ENCODE peak calls at places on chromosomes 16 and 17, in four cellular contexts. One of them, this sample, is unnamed.

GRCh38 chr17:37518816-37519215 is 29.1 kb downstream of the DUSP14 start:
- DNase-seq in COLO829: no peak
- DNase-seq in AG08395: peak
- DNase-seq in left ventricle myocardium superior: no peak
- DNase-seq in this sample: peak

GRCh38 chr17:81416612-81417011 is 21.4 kb downstream of the BAHCC1 start:
- DNase-seq in COLO829: no peak
- DNase-seq in AG08395: no peak
- DNase-seq in left ventricle myocardium superior: no peak
- DNase-seq in this sample: no peak

GRCh38 chr16:85655216-85656129 is 33.3 kb downstream of the GINS2 start:
- DNase-seq in COLO829: no peak
- DNase-seq in AG08395: no peak
- DNase-seq in left ventricle myocardium superior: peak
- DNase-seq in this sample: no peak

GRCh38 chr16:77759821-77760220 is 28.5 kb upstream of the VAT1L start:
- DNase-seq in COLO829: no peak
- DNase-seq in AG08395: peak
- DNase-seq in left ventricle myocardium superior: no peak
- DNase-seq in this sample: no peak

GRCh38 chr17:79626156-79626890 is 15.5 kb upstream of the RBFOX3 start:
- DNase-seq in COLO829: no peak
- DNase-seq in AG08395: no peak
- DNase-seq in left ventricle myocardium superior: no peak
- DNase-seq in this sample: no peak

GRCh38 chr17:74355065-74355464 is 6.6 kb downstream of the BTBD17 start:
- DNase-seq in COLO829: no peak
- DNase-seq in AG08395: no peak
- DNase-seq in left ventricle myocardium superior: no peak
- DNase-seq in this sample: no peak

GRCh38 chr16:57693539-57693938 is 1.1 kb upstream of the DRC7 start:
- DNase-seq in COLO829: no peak
- DNase-seq in AG08395: no peak
- DNase-seq in left ventricle myocardium superior: no peak
- DNase-seq in this sample: no peak

GRCh38 chr17:80888276-80889160 is 103.1 kb upstream of the CHMP6 start:
- DNase-seq in COLO829: no peak
- DNase-seq in AG08395: no peak
- DNase-seq in left ventricle myocardium superior: peak
- DNase-seq in this sample: no peak

GRCh38 chr17:20206068-20206467 is 196.9 kb downstream of the SPECC1 start:
- DNase-seq in COLO829: no peak
- DNase-seq in AG08395: no peak
- DNase-seq in left ventricle myocardium superior: no peak
- DNase-seq in this sample: peak

GRCh38 chr16:27324851-27325301 is 11.1 kb downstream of the IL4R start:
- DNase-seq in COLO829: no peak
- DNase-seq in AG08395: no peak
- DNase-seq in left ventricle myocardium superior: no peak
- DNase-seq in this sample: no peak

GRCh38 chr16:59148756-59149155 is 414.6 kb upstream of the GOT2 start:
- DNase-seq in COLO829: no peak
- DNase-seq in AG08395: peak
- DNase-seq in left ventricle myocardium superior: no peak
- DNase-seq in this sample: no peak

GRCh38 chr17:70810609-70811008 is 641.3 kb downstream of the KCNJ2 start:
- DNase-seq in COLO829: no peak
- DNase-seq in AG08395: peak
- DNase-seq in left ventricle myocardium superior: no peak
- DNase-seq in this sample: peak

GRCh38 chr16:719815-720506 is 985 bp upstream of the ANTKMT start:
- DNase-seq in COLO829: peak
- DNase-seq in AG08395: no peak
- DNase-seq in left ventricle myocardium superior: no peak
- DNase-seq in this sample: no peak

GRCh38 chr16:626787-627457 is 3.9 kb upstream of the WFIKKN1 start:
- DNase-seq in COLO829: peak
- DNase-seq in AG08395: peak
- DNase-seq in left ventricle myocardium superior: no peak
- DNase-seq in this sample: peak

GRCh38 chr16:2469399-2470233 is 1.5 kb upstream of the NTN3 start:
- DNase-seq in COLO829: no peak
- DNase-seq in AG08395: no peak
- DNase-seq in left ventricle myocardium superior: no peak
- DNase-seq in this sample: no peak

GRCh38 chr17:49469831-49470568 is 25.1 kb upstream of the NGFR start:
- DNase-seq in COLO829: no peak
- DNase-seq in AG08395: peak
- DNase-seq in left ventricle myocardium superior: peak
- DNase-seq in this sample: no peak

GRCh38 chr17:35191001-35191695 is 3.0 kb downstream of the SLC35G3 start:
- DNase-seq in COLO829: no peak
- DNase-seq in AG08395: no peak
- DNase-seq in left ventricle myocardium superior: no peak
- DNase-seq in this sample: no peak

GRCh38 chr17:27218041-27218440 is 75.9 kb upstream of the WSB1 start:
- DNase-seq in COLO829: no peak
- DNase-seq in AG08395: no peak
- DNase-seq in left ventricle myocardium superior: no peak
- DNase-seq in this sample: no peak

GRCh38 chr17:42179911-42180410 is 981 bp downstream of the KCNH4 start:
- DNase-seq in COLO829: peak
- DNase-seq in AG08395: peak
- DNase-seq in left ventricle myocardium superior: peak
- DNase-seq in this sample: no peak

GRCh38 chr16:8874388-8874787 is 5.6 kb upstream of the CARHSP1 start:
- DNase-seq in COLO829: no peak
- DNase-seq in AG08395: no peak
- DNase-seq in left ventricle myocardium superior: no peak
- DNase-seq in this sample: no peak

GRCh38 chr17:35944151-35944550 is 638 bp upstream of the LYZL6 start:
- DNase-seq in COLO829: no peak
- DNase-seq in AG08395: no peak
- DNase-seq in left ventricle myocardium superior: no peak
- DNase-seq in this sample: no peak

GRCh38 chr17:43572368-43572980 is 26.3 kb upstream of the ETV4 start:
- DNase-seq in COLO829: no peak
- DNase-seq in AG08395: no peak
- DNase-seq in left ventricle myocardium superior: no peak
- DNase-seq in this sample: no peak

GRCh38 chr17:61520897-61521296 is 68.7 kb downstream of the TBX4 start:
- DNase-seq in COLO829: no peak
- DNase-seq in AG08395: no peak
- DNase-seq in left ventricle myocardium superior: no peak
- DNase-seq in this sample: no peak

GRCh38 chr17:29572691-29573557 is 4.4 kb downstream of the TP53I13 start:
- DNase-seq in COLO829: peak
- DNase-seq in AG08395: peak
- DNase-seq in left ventricle myocardium superior: peak
- DNase-seq in this sample: no peak